ENCODE peak calls at places on chromosome 3, in six cellular contexts. I is AG10803, M is left ventricle myocardium inferior, C is astrocyte of the spinal cord, J is GM06990, Q is stomach. H is an unnamed sample.

GRCh38 chr3:131735121-131735520 is 232.3 kb upstream of the MRPL3 start:
- DNase-seq in I (peak), M (no peak), C (peak), J (no peak), Q (no peak), H (no peak)

GRCh38 chr3:153749070-153749610 is 372.1 kb upstream of the ARHGEF26 start:
- DNase-seq in I (peak), M (no peak), C (no peak), J (no peak), Q (no peak), H (no peak)

GRCh38 chr3:109325657-109326056 is 9.3 kb upstream of the DPPA2 start:
- DNase-seq in I (no peak), M (no peak), C (no peak), J (no peak), Q (no peak), H (no peak)

GRCh38 chr3:171351676-171352075 is 108.5 kb downstream of the TNIK start:
- DNase-seq in I (peak), M (no peak), C (peak), J (no peak), Q (no peak), H (no peak)

GRCh38 chr3:138567403-138567802 is 26.7 kb downstream of the CEP70 start:
- DNase-seq in I (no peak), M (no peak), C (no peak), J (no peak), Q (no peak), H (no peak)

GRCh38 chr3:39279745-39280517 is at the start of gene CX3CR1:
- DNase-seq in I (no peak), M (no peak), C (no peak), J (no peak), Q (no peak), H (no peak)

GRCh38 chr3:13870902-13871301 is 9.0 kb downstream of the WNT7A start:
- DNase-seq in I (no peak), M (no peak), C (no peak), J (no peak), Q (no peak), H (no peak)

GRCh38 chr3:129425619-129426018 is 2.8 kb downstream of the EFCAB12 start:
- DNase-seq in I (no peak), M (no peak), C (no peak), J (no peak), Q (no peak), H (no peak)

GRCh38 chr3:117611242-117611641 is 901.7 kb downstream of the TUSC7 start:
- DNase-seq in I (no peak), M (no peak), C (no peak), J (no peak), Q (no peak), H (no peak)

GRCh38 chr3:151875759-151876158 is 2.3 kb downstream of the SUCNR1 start:
- DNase-seq in I (no peak), M (no peak), C (no peak), J (peak), Q (no peak), H (no peak)

GRCh38 chr3:32457971-32458471 is 44.6 kb downstream of the CMTM6 start:
- DNase-seq in I (no peak), M (no peak), C (no peak), J (no peak), Q (no peak), H (no peak)

GRCh38 chr3:67048716-67049076 is 50.6 kb downstream of the KBTBD8 start:
- DNase-seq in I (no peak), M (no peak), C (no peak), J (no peak), Q (no peak), H (no peak)

GRCh38 chr3:65177879-65178484 is 490.2 kb upstream of the ADAMTS9 start:
- DNase-seq in I (peak), M (no peak), C (peak), J (no peak), Q (no peak), H (no peak)

GRCh38 chr3:41418961-41419691 is 219.8 kb downstream of the CTNNB1 start:
- DNase-seq in I (peak), M (no peak), C (peak), J (no peak), Q (no peak), H (no peak)

GRCh38 chr3:123586131-123586530 is 1.3 kb upstream of the HACD2 start:
- DNase-seq in I (peak), M (no peak), C (peak), J (peak), Q (peak), H (no peak)

GRCh38 chr3:76942096-76942495 is 97.8 kb upstream of the ROBO2 start:
- DNase-seq in I (no peak), M (no peak), C (no peak), J (no peak), Q (no peak), H (no peak)

GRCh38 chr3:129015388-129016105 is 14.4 kb downstream of the EFCC1 start:
- DNase-seq in I (no peak), M (peak), C (no peak), J (no peak), Q (no peak), H (no peak)

GRCh38 chr3:71582612-71583568 is 638 bp downstream of the FOXP1 start:
- DNase-seq in I (peak), M (peak), C (peak), J (no peak), Q (peak), H (peak)

GRCh38 chr3:69761896-69762789 is 22.9 kb downstream of the MITF start:
- DNase-seq in I (peak), M (no peak), C (peak), J (no peak), Q (no peak), H (no peak)

DNA sequence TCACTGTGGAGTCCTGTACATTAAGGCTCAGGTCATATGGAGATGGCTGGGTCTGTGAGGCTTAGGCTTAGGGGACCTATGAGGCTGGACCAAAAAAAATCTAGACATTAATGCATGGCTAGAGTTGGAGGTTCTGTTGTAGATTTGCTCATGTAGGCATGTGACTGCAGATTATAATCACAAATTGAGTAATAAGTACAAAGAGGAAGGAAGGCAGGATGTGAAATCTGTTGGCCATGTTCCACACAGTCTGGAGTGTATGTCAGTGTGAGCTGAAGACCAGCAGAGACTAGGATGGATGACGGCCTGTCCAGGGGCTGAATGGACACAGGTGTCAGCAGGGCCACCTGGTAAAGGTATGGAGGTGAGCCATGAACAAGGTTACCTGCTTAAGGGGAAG is at the start of gene ST3GAL6:
- DNase-seq in I (peak), M (no peak), C (no peak), J (peak), Q (no peak), H (no peak)
- H3K4me3 ChIP-seq in I (no peak), M (peak), C (no peak), J (peak), Q (peak), H (peak)

DNA sequence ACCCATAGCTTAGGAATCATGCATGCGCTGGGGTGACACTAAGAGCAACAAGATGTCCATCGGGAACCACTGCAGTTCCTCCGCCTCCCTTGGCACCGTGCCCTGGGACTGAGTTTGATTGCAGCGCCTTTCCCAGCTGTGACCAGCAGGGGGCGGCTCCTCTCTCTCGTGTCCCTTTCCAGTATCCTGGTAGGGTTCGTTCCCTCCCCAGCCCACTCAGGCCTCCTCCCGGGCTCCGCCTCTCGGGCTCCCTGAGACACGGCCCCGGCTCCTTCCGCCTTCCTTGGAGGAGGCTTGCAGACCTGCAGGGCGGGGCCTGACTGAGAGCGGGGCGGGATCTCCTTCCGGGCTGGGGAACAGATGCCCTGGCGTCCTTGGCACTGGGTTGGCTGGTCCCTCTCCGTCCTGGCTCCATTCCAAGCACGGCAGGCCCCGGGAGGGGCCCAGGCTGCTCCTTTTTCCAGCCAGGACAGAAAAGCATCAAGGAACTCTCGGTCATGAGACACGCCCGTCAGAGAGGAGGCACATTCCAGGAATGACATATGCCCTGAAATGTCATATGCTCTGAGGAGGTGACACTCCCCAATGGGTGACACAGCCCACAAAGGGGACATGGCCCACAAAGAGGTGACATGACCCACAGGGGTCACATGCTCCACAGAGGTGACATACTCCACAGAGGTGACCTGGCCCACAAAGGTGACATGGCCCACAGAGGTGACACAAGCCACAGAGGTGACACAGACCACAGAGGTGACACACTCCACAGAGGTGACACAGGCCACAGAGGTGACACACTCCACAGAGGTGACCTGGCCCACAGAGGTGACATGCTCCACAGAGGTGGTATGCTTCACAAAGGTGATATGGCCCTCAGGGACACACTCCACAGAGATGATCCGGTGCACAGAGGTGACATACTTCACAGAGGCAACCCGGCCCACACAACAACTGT is 79.0 kb downstream of the ABHD5 start:
- DNase-seq in I (peak), M (peak), C (peak), J (peak), Q (peak), H (peak)
- H3K4me3 ChIP-seq in I (peak), M (peak), C (peak), J (no peak), Q (peak), H (peak)

DNA sequence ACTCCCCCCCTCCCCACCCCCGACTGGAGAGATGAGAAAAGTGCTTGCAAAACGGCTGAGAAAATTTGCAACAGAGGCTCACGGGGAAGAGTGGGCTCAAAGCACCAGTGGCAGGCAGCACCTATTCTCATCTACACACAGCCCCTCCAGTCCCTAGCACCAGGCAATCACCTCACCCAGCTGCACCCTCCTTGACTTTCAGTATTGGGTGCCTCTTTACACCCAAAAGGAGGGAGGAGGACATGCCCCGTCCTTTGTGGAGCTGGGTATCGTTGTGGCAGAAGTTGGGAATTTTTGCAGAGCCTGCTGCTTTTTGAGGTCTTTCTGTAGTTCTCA is 182.8 kb upstream of the TOPAZ1 start:
- DNase-seq in I (no peak), M (no peak), C (no peak), J (no peak), Q (no peak), H (no peak)
- H3K4me3 ChIP-seq in I (no peak), M (no peak), C (no peak), J (no peak), Q (no peak), H (no peak)

GRCh38 chr3:106172780-106173179 is 304.0 kb upstream of the CBLB start:
- DNase-seq in I (no peak), M (no peak), C (no peak), J (peak), Q (no peak), H (no peak)

GRCh38 chr3:106176734-106177133 is 307.9 kb upstream of the CBLB start:
- DNase-seq in I (peak), M (no peak), C (peak), J (peak), Q (no peak), H (no peak)
- H3K4me3 ChIP-seq in I (peak), M (no peak), C (no peak), J (no peak), Q (no peak), H (no peak)

GRCh38 chr3:51994530-51994929 is 1.2 kb downstream of the RPL29 start:
- DNase-seq in I (no peak), M (no peak), C (no peak), J (no peak), Q (no peak), H (no peak)
- H3K4me3 ChIP-seq in I (peak), M (peak), C (peak), J (peak), Q (peak), H (peak)

DNA sequence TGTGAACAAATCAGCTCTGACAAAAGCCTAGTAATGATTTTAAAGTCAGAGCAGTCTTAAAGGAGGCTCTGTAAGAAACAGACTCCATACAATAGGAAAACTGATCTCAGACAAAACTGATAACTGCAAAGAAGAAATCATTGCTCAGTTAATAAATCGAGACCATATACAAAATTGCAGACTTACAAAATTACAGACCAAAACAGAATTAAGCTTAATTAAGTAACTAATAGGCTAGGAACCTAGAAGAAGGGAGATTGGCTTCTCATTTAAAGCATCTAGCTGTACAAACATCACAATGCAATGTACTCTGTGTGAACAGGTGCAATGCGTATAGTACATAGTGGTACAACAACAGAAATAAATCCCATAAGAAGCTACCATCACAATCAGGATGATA is 46.3 kb downstream of the ZBTB20 start:
- DNase-seq in I (no peak), M (no peak), C (no peak), J (no peak), Q (no peak), H (no peak)
- H3K4me3 ChIP-seq in I (peak), M (peak), C (no peak), J (no peak), Q (peak), H (peak)

GRCh38 chr3:23221136-23221535 is 18.0 kb downstream of the UBE2E2 start:
- DNase-seq in I (no peak), M (no peak), C (no peak), J (no peak), Q (no peak), H (no peak)
- H3K4me3 ChIP-seq in I (no peak), M (no peak), C (no peak), J (no peak), Q (no peak), H (no peak)

DNA sequence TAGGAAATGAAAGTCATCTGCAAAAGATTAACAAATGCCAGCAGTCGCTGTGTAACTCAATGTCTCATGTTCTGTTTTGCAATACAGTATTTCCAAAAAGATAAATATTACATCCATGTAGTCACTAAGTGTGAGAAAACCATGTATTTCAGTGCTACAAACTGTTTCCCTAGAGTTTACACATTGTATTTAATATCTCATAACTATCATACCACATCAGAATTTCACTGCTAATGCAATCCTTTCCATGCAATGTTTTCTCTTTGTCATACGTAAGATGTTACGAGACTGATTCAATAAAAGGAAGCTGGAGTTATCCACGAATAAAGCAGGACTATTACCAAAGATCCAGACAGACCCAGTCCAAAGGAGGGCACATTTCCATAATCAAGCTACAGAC is 269.4 kb downstream of the GBE1 start:
- DNase-seq in I (peak), M (no peak), C (no peak), J (no peak), Q (no peak), H (no peak)
- H3K4me3 ChIP-seq in I (no peak), M (no peak), C (no peak), J (no peak), Q (no peak), H (no peak)

H was measured in dorsolateral prefrontal cortex.